ENCODE peak calls at places on chromosomes 16 and 17, in seven cellular contexts. P is IMR-90, E is H1, W is H9, A is mesenchymal stem cell, M is neuronal stem cell, Z is trophoblast cell. Q is an unnamed sample.

GRCh38 chr16:56312556-56312955 is 112.8 kb downstream of the AMFR start:
- DNase-seq in Z (no peak), P (no peak), E (no peak), W (no peak), A (no peak), M (no peak), Q (no peak)

GRCh38 chr16:69904495-69905170 is 46.5 kb upstream of the CLEC18A start:
- DNase-seq in W (peak; percentile 51), M (no peak), A (no peak), E (no peak), P (no peak), Z (peak; percentile 55), Q (peak; percentile 29)

GRCh38 chr16:50596762-50597450 is 48.7 kb downstream of the NKD1 start:
- DNase-seq in Z (no peak), A (no peak), W (no peak), M (no peak), P (no peak), E (no peak), Q (peak; percentile 55)

GRCh38 chr17:20263595-20263994 is 203.7 kb downstream of the LGALS9B start:
- DNase-seq in A (peak; percentile 48), M (no peak), Z (peak; percentile 3), W (no peak), E (no peak), P (peak; percentile 61), Q (peak; percentile 46)

GRCh38 chr17:15910791-15911190 is 34.1 kb upstream of the ADORA2B start:
- DNase-seq in E (no peak), P (peak; percentile 36), W (no peak), M (no peak), A (no peak), Z (peak; percentile 99), Q (no peak)

GRCh38 chr16:46885960-46886763 is 2.0 kb downstream of the GPT2 start:
- DNase-seq in Z (no peak), E (no peak), M (peak; percentile 29), A (peak; percentile 57), W (no peak), P (peak; percentile 81), Q (peak; percentile 92)

GRCh38 chr17:50550661-50551432 is 3.9 kb downstream of the SPATA20 start:
- DNase-seq in Z (peak; percentile 88), P (peak; percentile 85), W (peak; percentile 98), E (peak; percentile 90), A (peak; percentile 84), M (peak; percentile 83), Q (peak; percentile 94)

GRCh38 chr17:3641717-3642486 is 5.3 kb downstream of the CTNS start:
- DNase-seq in A (no peak), M (no peak), Z (peak; percentile 41), W (no peak), E (no peak), P (no peak), Q (peak; percentile 63)

GRCh38 chr16:70508752-70509151 is 14.6 kb downstream of the COG4 start:
- DNase-seq in M (no peak), A (peak; percentile 15), W (no peak), E (no peak), P (no peak), Z (peak; percentile 32), Q (no peak)

GRCh38 chr16:6667393-6667792 is 665.3 kb upstream of the RBFOX1 start:
- DNase-seq in E (no peak), Z (no peak), W (no peak), A (no peak), M (no peak), P (no peak), Q (no peak)

GRCh38 chr16:22326771-22327445 is 29.7 kb downstream of the POLR3E start:
- DNase-seq in Z (no peak), A (no peak), P (no peak), E (no peak), M (no peak), W (no peak), Q (no peak)

GRCh38 chr16:3106205-3106928 is 6.0 kb upstream of the ZNF205 start:
- DNase-seq in E (peak; percentile 97), M (peak; percentile 89), Z (peak; percentile 93), W (peak; percentile 97), P (peak; percentile 89), A (peak; percentile 85), Q (peak; percentile 95)

GRCh38 chr16:51107742-51108141 is 43.3 kb downstream of the SALL1 start:
- DNase-seq in W (no peak), Z (no peak), P (no peak), E (no peak), M (no peak), A (no peak), Q (no peak)

GRCh38 chr16:77289331-77289809 is 90.2 kb downstream of the SYCE1L start:
- DNase-seq in M (no peak), W (no peak), Z (peak; percentile 96), E (no peak), P (peak; percentile 73), A (peak; percentile 93), Q (peak; percentile 84)

DNA sequence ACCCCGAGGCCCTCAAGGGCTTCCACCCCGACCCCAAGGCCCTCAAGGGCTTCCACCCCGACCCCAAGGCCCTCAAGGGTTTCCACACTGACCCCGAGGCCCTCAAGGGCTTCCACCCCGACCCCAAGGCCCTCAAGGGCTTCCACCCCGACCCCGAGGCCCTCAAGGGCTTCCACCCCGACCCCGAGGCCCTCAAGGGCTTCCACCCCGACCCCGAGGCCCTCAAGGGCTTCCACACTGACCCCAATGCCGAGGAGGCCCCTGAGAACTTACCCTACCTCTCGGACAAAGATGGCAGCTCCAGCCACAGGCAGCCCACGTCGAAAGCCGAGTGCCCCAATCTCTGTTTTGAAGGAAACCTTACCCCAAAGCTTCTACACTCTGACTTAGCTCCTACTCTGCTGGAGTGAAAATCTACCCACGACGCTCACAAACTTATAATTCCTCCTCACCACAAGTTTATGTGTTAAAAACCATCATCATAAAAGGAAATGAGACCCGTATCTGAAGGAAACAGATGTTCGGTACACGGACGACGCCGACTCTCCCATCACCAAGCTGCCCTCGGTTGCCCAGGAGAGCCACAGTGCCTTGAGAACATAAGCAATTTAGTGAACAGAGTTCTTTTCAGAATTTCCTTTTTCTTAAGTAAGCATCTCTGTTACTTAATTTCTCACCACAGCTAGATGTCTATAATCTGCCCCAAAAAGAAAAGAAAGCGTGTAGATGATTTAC is 61.3 kb upstream of the RPH3AL start:
- DNase-seq in P (no peak), E (no peak), W (no peak), M (no peak), Z (no peak), A (no peak), Q (no peak)
- H3K27ac ChIP-seq in P (no peak overlapping the region), E (no peak overlapping the region), W (no peak overlapping the region), M (no peak overlapping the region), Z (no peak overlapping the region), A (no peak overlapping the region), Q (no peak overlapping the region)

GRCh38 chr17:38942641-38943040 is 17.2 kb downstream of the LASP1NB start:
- DNase-seq in Z (no peak), W (no peak), P (no peak), E (no peak), M (no peak), A (no peak), Q (no peak)
- H2BK120ac ChIP-seq in Z (no peak overlapping the region), W (no peak overlapping the region), P (no peak overlapping the region), E (no peak overlapping the region), M (no peak overlapping the region), A (no peak overlapping the region), Q (no peak overlapping the region)

GRCh38 chr16:31022574-31023251 is 10.6 kb upstream of the STX4 start:
- DNase-seq in E (no peak), A (no peak), Z (no peak), M (no peak), W (no peak), P (no peak), Q (no peak)

GRCh38 chr16:31025344-31025743 is 8.0 kb upstream of the STX4 start:
- DNase-seq in M (no peak), Z (no peak), A (no peak), E (no peak), P (no peak), W (no peak), Q (no peak)

GRCh38 chr16:31023627-31024226 is 9.6 kb upstream of the STX4 start:
- DNase-seq in P (no peak), E (no peak), Z (no peak), W (no peak), M (no peak), A (no peak), Q (no peak)

DNA sequence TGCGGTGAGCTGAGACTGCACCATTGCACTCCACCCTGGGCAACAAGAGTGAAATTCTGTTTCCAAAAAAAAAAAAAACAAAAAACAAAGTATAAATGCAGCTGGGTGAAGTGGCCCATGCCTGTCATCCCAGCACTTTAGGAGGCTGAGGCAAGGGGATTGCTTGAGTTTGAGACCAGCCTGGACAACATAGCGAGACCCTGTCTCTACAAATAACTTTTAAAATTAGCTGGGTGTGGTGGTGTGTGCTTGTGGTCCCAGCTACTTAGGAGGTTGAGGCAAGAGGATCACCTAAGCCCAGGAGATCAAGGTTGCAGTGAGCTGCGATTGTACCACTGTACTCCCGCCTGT is 10.1 kb upstream of the STX4 start:
- DNase-seq in M (no peak), W (no peak), P (no peak), Z (no peak), E (no peak), A (no peak), Q (no peak)
- H3K27ac ChIP-seq in M (no peak overlapping the region), W (no peak overlapping the region), P (no peak overlapping the region), Z (no peak overlapping the region), E (no peak overlapping the region), A (no peak overlapping the region), Q (no peak overlapping the region)

GRCh38 chr17:45393477-45393876 is 39.2 kb downstream of the ARHGAP27 start:
- DNase-seq in W (peak; percentile 21), E (no peak), P (no peak), A (no peak), M (no peak), Z (no peak), Q (no peak)

GRCh38 chr17:45395569-45396415 is 36.9 kb downstream of the ARHGAP27 start:
- DNase-seq in M (no peak), W (peak; percentile 41), A (no peak), E (no peak), Z (no peak), P (no peak), Q (no peak)

GRCh38 chr17:45394001-45394912 is 38.4 kb downstream of the ARHGAP27 start:
- DNase-seq in P (no peak), W (peak; percentile 25), Z (no peak), A (no peak), E (no peak), M (no peak), Q (no peak)

GRCh38 chr17:45396496-45397205 is 36.0 kb downstream of the ARHGAP27 start:
- DNase-seq in M (no peak), E (no peak), P (no peak), Z (no peak), W (peak; percentile 62), A (no peak), Q (no peak)

DNA sequence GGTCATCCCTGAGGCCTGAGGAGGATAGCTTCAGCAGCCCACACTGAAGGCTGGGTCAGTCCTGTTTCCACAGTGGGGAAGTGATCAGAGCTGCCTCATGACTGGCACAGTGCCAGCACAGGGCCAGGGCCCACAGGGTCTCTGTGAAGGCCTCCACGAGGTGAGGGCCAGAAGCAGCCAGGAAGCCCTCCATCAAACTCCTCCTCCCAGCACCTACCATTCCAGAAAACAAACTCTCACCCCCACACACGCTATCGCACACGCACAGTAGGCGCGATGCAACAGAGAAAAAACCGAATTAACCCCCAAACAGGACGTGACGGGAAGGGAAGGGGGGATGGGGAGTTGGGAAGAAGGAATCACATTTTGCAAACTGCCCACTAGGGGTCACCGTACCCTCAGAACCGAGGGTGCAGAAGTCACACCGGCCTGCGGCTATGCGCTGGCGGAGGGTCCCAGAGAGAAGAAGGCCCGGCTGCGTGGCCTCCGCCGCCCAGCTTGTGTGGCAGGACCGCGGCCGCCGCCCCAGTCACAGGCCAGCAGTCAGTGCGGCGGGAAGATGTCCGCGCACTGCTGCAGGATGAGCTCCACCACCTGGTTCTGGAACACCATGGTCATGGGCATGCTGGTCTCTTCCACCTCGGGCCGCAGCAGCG is 37.6 kb downstream of the ARHGAP27 start:
- DNase-seq in A (peak; percentile 81), Z (peak; percentile 65), E (peak; percentile 88), P (peak; percentile 90), W (peak; percentile 95), M (peak; percentile 78), Q (peak; percentile 95)
- H2BK120ac ChIP-seq in A (peak overlapping the region; percentile 19), Z (no peak overlapping the region), E (peak overlapping the region; percentile 66), P (peak overlapping the region; percentile 64), W (no peak overlapping the region), M (peak overlapping the region; percentile 33), Q (no peak overlapping the region)

Q was measured in mesendoderm.